ENCODE peak calls at places on chromosomes 12 and 14, in six cellular contexts. Q, B, E, C, N and I are unnamed samples.

GRCh38 chr14:101508948-101509729 is 52.2 kb upstream of the DIO3 start:
- DNase-seq in C (no peak), E (no peak), B (no peak), N (no peak), Q (no peak), I (no peak)

GRCh38 chr12:122641976-122642375 is 61.2 kb downstream of the HCAR2 start:
- DNase-seq in C (no peak), Q (no peak), B (no peak), E (peak; percentile 12), N (no peak), I (no peak)

GRCh38 chr12:64526859-64527258 is 74.9 kb downstream of the TBK1 start:
- DNase-seq in Q (no peak), E (peak; percentile 38), C (no peak), B (no peak), N (no peak), I (no peak)

GRCh38 chr12:102917026-102917787 is at the start of gene PAH:
- DNase-seq in Q (no peak), C (no peak), B (no peak), E (no peak), N (no peak), I (no peak)

GRCh38 chr12:14771651-14772137 is 31.6 kb downstream of the WBP11 start:
- DNase-seq in N (peak; percentile 4), Q (no peak), B (no peak), C (peak; percentile 46), E (no peak), I (no peak)

GRCh38 chr12:7542046-7542445 is 38.5 kb upstream of the CD163 start:
- DNase-seq in E (no peak), Q (no peak), N (no peak), C (no peak), B (no peak), I (no peak)

GRCh38 chr12:52618866-52619265 is 507 bp upstream of the KRT73 start:
- DNase-seq in N (no peak), Q (no peak), E (no peak), B (no peak), C (no peak), I (no peak)

GRCh38 chr12:95601626-95602025 is 50.4 kb upstream of the USP44 start:
- DNase-seq in N (no peak), B (no peak), E (peak; percentile 64), Q (no peak), C (no peak), I (no peak)

GRCh38 chr14:47674546-47675238 is 713 bp downstream of the MDGA2 start:
- DNase-seq in C (peak; percentile 32), N (no peak), E (peak; percentile 0), Q (no peak), B (no peak), I (no peak)

GRCh38 chr14:53954551-53955233 is 1.9 kb downstream of the BMP4 start:
- DNase-seq in C (no peak), Q (no peak), N (no peak), B (no peak), E (peak; percentile 11), I (no peak)

GRCh38 chr12:24795699-24796385 is 153.1 kb downstream of the BCAT1 start:
- DNase-seq in Q (no peak), E (no peak), N (no peak), B (no peak), C (peak; percentile 14), I (no peak)

GRCh38 chr14:100155049-100155621 is 4.3 kb downstream of the DEGS2 start:
- DNase-seq in N (no peak), Q (no peak), B (no peak), C (no peak), E (no peak), I (peak; percentile 74)

GRCh38 chr12:67917811-67918210 is 71.4 kb upstream of the IFNG-AS1 start:
- DNase-seq in C (no peak), N (no peak), Q (no peak), E (no peak), B (no peak), I (no peak)